ENCODE peak calls at places on chromosomes 1 and 21, in nine cellular contexts. One of them, this sample, is unnamed.

GRCh38 chr1:6351480-6352137 is 42.0 kb downstream of the ACOT7 start:
- DNase-seq in upper lobe of left lung: no peak
- DNase-seq in progenitor cell of endocrine pancreas: no peak
- DNase-seq in IMR-90: no peak
- DNase-seq in cardiac fibroblast: no peak
- DNase-seq in mesothelial cell of epicardium: no peak
- DNase-seq in sigmoid colon: peak; percentile 74
- DNase-seq in GM23338: no peak
- DNase-seq in AG09309: no peak
- DNase-seq in this sample: no peak

GRCh38 chr1:166700696-166701095 is 138.6 kb upstream of the POGK start:
- DNase-seq in progenitor cell of endocrine pancreas: no peak
- DNase-seq in mesothelial cell of epicardium: no peak
- DNase-seq in GM23338: no peak
- DNase-seq in sigmoid colon: no peak
- DNase-seq in AG09309: no peak
- DNase-seq in IMR-90: no peak
- DNase-seq in upper lobe of left lung: no peak
- DNase-seq in cardiac fibroblast: no peak
- DNase-seq in this sample: no peak

GRCh38 chr1:42172394-42173133 is 8.0 kb upstream of the GUCA2A start:
- DNase-seq in AG09309: no peak
- DNase-seq in upper lobe of left lung: no peak
- DNase-seq in sigmoid colon: peak; percentile 80
- DNase-seq in IMR-90: no peak
- DNase-seq in GM23338: no peak
- DNase-seq in cardiac fibroblast: peak; percentile 8
- DNase-seq in mesothelial cell of epicardium: no peak
- DNase-seq in progenitor cell of endocrine pancreas: no peak
- DNase-seq in this sample: no peak

GRCh38 chr1:216531308-216532239 is 108.3 kb upstream of the USH2A start:
- DNase-seq in GM23338: peak; percentile 16
- DNase-seq in AG09309: no peak
- DNase-seq in sigmoid colon: no peak
- DNase-seq in mesothelial cell of epicardium: no peak
- DNase-seq in progenitor cell of endocrine pancreas: no peak
- DNase-seq in upper lobe of left lung: no peak
- DNase-seq in IMR-90: peak; percentile 41
- DNase-seq in cardiac fibroblast: peak; percentile 39
- DNase-seq in this sample: peak; percentile 4

GRCh38 chr1:240732390-240732789 is 120.4 kb upstream of the GREM2 start:
- DNase-seq in sigmoid colon: no peak
- DNase-seq in progenitor cell of endocrine pancreas: no peak
- DNase-seq in GM23338: peak; percentile 88
- DNase-seq in cardiac fibroblast: peak; percentile 80
- DNase-seq in AG09309: no peak
- DNase-seq in upper lobe of left lung: no peak
- DNase-seq in IMR-90: peak; percentile 79
- DNase-seq in mesothelial cell of epicardium: no peak
- DNase-seq in this sample: peak; percentile 20

GRCh38 chr1:26234644-26235384 is 814 bp downstream of the CEP85 start:
- DNase-seq in GM23338: peak; percentile 61
- DNase-seq in AG09309: no peak
- DNase-seq in mesothelial cell of epicardium: no peak
- DNase-seq in progenitor cell of endocrine pancreas: peak; percentile 18
- DNase-seq in IMR-90: peak; percentile 5
- DNase-seq in sigmoid colon: no peak
- DNase-seq in cardiac fibroblast: peak; percentile 25
- DNase-seq in upper lobe of left lung: peak; percentile 25
- DNase-seq in this sample: peak; percentile 11

GRCh38 chr21:32826317-32827167 is 55.0 kb upstream of the PAXBP1 start:
- DNase-seq in IMR-90: peak; percentile 63
- DNase-seq in GM23338: peak; percentile 81
- DNase-seq in upper lobe of left lung: peak; percentile 27
- DNase-seq in cardiac fibroblast: peak; percentile 79
- DNase-seq in progenitor cell of endocrine pancreas: no peak
- DNase-seq in AG09309: no peak
- DNase-seq in sigmoid colon: no peak
- DNase-seq in mesothelial cell of epicardium: no peak
- DNase-seq in this sample: peak; percentile 48

GRCh38 chr1:54486864-54487263 is 61.2 kb upstream of the ACOT11 start:
- DNase-seq in AG09309: no peak
- DNase-seq in GM23338: no peak
- DNase-seq in cardiac fibroblast: no peak
- DNase-seq in progenitor cell of endocrine pancreas: no peak
- DNase-seq in upper lobe of left lung: no peak
- DNase-seq in sigmoid colon: no peak
- DNase-seq in mesothelial cell of epicardium: no peak
- DNase-seq in IMR-90: no peak
- DNase-seq in this sample: no peak

GRCh38 chr1:233520510-233521191 is 93.3 kb upstream of the KCNK1 start:
- DNase-seq in mesothelial cell of epicardium: no peak
- DNase-seq in IMR-90: no peak
- DNase-seq in AG09309: no peak
- DNase-seq in upper lobe of left lung: no peak
- DNase-seq in GM23338: no peak
- DNase-seq in progenitor cell of endocrine pancreas: no peak
- DNase-seq in cardiac fibroblast: no peak
- DNase-seq in sigmoid colon: no peak
- DNase-seq in this sample: peak; percentile 80

GRCh38 chr1:150877220-150877516 is 769 bp upstream of the ARNT start:
- DNase-seq in IMR-90: no peak
- DNase-seq in upper lobe of left lung: no peak
- DNase-seq in sigmoid colon: no peak
- DNase-seq in progenitor cell of endocrine pancreas: no peak
- DNase-seq in mesothelial cell of epicardium: no peak
- DNase-seq in GM23338: peak; percentile 14
- DNase-seq in cardiac fibroblast: no peak
- DNase-seq in AG09309: no peak
- DNase-seq in this sample: no peak

GRCh38 chr1:168421399-168422004 is 122.3 kb downstream of the XCL2 start:
- DNase-seq in sigmoid colon: no peak
- DNase-seq in mesothelial cell of epicardium: no peak
- DNase-seq in cardiac fibroblast: no peak
- DNase-seq in IMR-90: no peak
- DNase-seq in upper lobe of left lung: no peak
- DNase-seq in progenitor cell of endocrine pancreas: no peak
- DNase-seq in GM23338: no peak
- DNase-seq in AG09309: no peak
- DNase-seq in this sample: no peak

GRCh38 chr21:38794978-38795377 is 10.8 kb upstream of the ETS2 start:
- DNase-seq in sigmoid colon: no peak
- DNase-seq in cardiac fibroblast: no peak
- DNase-seq in progenitor cell of endocrine pancreas: no peak
- DNase-seq in mesothelial cell of epicardium: no peak
- DNase-seq in GM23338: no peak
- DNase-seq in AG09309: no peak
- DNase-seq in upper lobe of left lung: no peak
- DNase-seq in IMR-90: no peak
- DNase-seq in this sample: no peak

GRCh38 chr21:38797470-38797869 is 8.3 kb upstream of the ETS2 start:
- DNase-seq in sigmoid colon: no peak
- DNase-seq in AG09309: no peak
- DNase-seq in GM23338: no peak
- DNase-seq in mesothelial cell of epicardium: no peak
- DNase-seq in cardiac fibroblast: peak; percentile 49
- DNase-seq in progenitor cell of endocrine pancreas: no peak
- DNase-seq in upper lobe of left lung: peak; percentile 50
- DNase-seq in IMR-90: no peak
- DNase-seq in this sample: peak; percentile 59

GRCh38 chr21:38795475-38795874 is 10.3 kb upstream of the ETS2 start:
- DNase-seq in upper lobe of left lung: no peak
- DNase-seq in GM23338: no peak
- DNase-seq in progenitor cell of endocrine pancreas: no peak
- DNase-seq in IMR-90: no peak
- DNase-seq in sigmoid colon: no peak
- DNase-seq in cardiac fibroblast: no peak
- DNase-seq in AG09309: no peak
- DNase-seq in mesothelial cell of epicardium: no peak
- DNase-seq in this sample: no peak

GRCh38 chr21:38798081-38798480 is 7.6 kb upstream of the ETS2 start:
- DNase-seq in IMR-90: no peak
- DNase-seq in upper lobe of left lung: no peak
- DNase-seq in mesothelial cell of epicardium: no peak
- DNase-seq in progenitor cell of endocrine pancreas: no peak
- DNase-seq in GM23338: no peak
- DNase-seq in sigmoid colon: no peak
- DNase-seq in AG09309: no peak
- DNase-seq in cardiac fibroblast: no peak
- DNase-seq in this sample: no peak

GRCh38 chr21:38796426-38796825 is 9.3 kb upstream of the ETS2 start:
- DNase-seq in upper lobe of left lung: no peak
- DNase-seq in AG09309: no peak
- DNase-seq in cardiac fibroblast: peak; percentile 68
- DNase-seq in progenitor cell of endocrine pancreas: no peak
- DNase-seq in sigmoid colon: no peak
- DNase-seq in GM23338: no peak
- DNase-seq in mesothelial cell of epicardium: no peak
- DNase-seq in IMR-90: peak; percentile 56
- DNase-seq in this sample: peak; percentile 66
- TF ChIP-seq CTCF in upper lobe of left lung: no peak
- TF ChIP-seq CTCF in AG09309: no peak
- TF ChIP-seq CTCF in cardiac fibroblast: peak; percentile 1
- TF ChIP-seq CTCF in progenitor cell of endocrine pancreas: no peak
- TF ChIP-seq CTCF in sigmoid colon: no peak
- TF ChIP-seq CTCF in GM23338: peak; percentile 26
- TF ChIP-seq CTCF in mesothelial cell of epicardium: no peak
- TF ChIP-seq CTCF in IMR-90: peak; percentile 44
- TF ChIP-seq CTCF in this sample: no peak

DNA sequence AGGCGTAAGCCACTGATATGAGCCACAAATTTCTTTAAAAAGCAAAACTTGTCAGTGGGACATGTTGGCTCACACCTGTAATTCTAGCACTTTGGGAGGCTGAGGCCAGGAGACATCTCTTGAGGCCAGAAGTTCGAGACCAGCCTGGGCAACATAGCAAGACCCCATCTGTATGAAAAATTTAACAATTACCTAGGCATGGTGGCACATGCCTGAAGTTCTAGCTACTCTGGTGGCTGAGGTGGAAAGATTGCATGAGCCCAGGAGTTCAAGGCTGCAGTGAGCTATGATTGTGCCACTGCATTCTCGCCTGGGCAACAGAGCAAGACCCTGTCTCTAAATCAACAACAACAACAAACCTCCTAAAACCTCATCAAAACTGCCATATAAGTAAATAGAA is 147.6 kb upstream of the BARHL2 start:
- DNase-seq in IMR-90: no peak
- DNase-seq in AG09309: no peak
- DNase-seq in mesothelial cell of epicardium: no peak
- DNase-seq in progenitor cell of endocrine pancreas: no peak
- DNase-seq in cardiac fibroblast: no peak
- DNase-seq in GM23338: no peak
- DNase-seq in upper lobe of left lung: no peak
- DNase-seq in sigmoid colon: no peak
- DNase-seq in this sample: no peak
- TF ChIP-seq CTCF in IMR-90: no peak
- TF ChIP-seq CTCF in AG09309: no peak
- TF ChIP-seq CTCF in mesothelial cell of epicardium: no peak
- TF ChIP-seq CTCF in progenitor cell of endocrine pancreas: no peak
- TF ChIP-seq CTCF in cardiac fibroblast: no peak
- TF ChIP-seq CTCF in GM23338: no peak
- TF ChIP-seq CTCF in upper lobe of left lung: no peak
- TF ChIP-seq CTCF in sigmoid colon: no peak
- TF ChIP-seq CTCF in this sample: no peak

GRCh38 chr1:221768444-221769066 is 26.7 kb upstream of the DUSP10 start:
- DNase-seq in cardiac fibroblast: peak; percentile 12
- DNase-seq in IMR-90: no peak
- DNase-seq in upper lobe of left lung: no peak
- DNase-seq in GM23338: no peak
- DNase-seq in progenitor cell of endocrine pancreas: no peak
- DNase-seq in AG09309: no peak
- DNase-seq in mesothelial cell of epicardium: no peak
- DNase-seq in sigmoid colon: no peak
- DNase-seq in this sample: no peak
- TF ChIP-seq CTCF in cardiac fibroblast: no peak
- TF ChIP-seq CTCF in IMR-90: no peak
- TF ChIP-seq CTCF in upper lobe of left lung: no peak
- TF ChIP-seq CTCF in GM23338: no peak
- TF ChIP-seq CTCF in progenitor cell of endocrine pancreas: peak; percentile 24
- TF ChIP-seq CTCF in AG09309: no peak
- TF ChIP-seq CTCF in mesothelial cell of epicardium: no peak
- TF ChIP-seq CTCF in sigmoid colon: no peak
- TF ChIP-seq CTCF in this sample: no peak

GRCh38 chr1:109240158-109241152 is 8.9 kb upstream of the CELSR2 start:
- DNase-seq in cardiac fibroblast: peak; percentile 71
- DNase-seq in sigmoid colon: peak; percentile 84
- DNase-seq in upper lobe of left lung: peak; percentile 25
- DNase-seq in progenitor cell of endocrine pancreas: no peak
- DNase-seq in GM23338: peak; percentile 87
- DNase-seq in AG09309: no peak
- DNase-seq in IMR-90: peak; percentile 71
- DNase-seq in mesothelial cell of epicardium: no peak
- DNase-seq in this sample: peak; percentile 20

GRCh38 chr1:109238382-109238781 is 11.0 kb upstream of the CELSR2 start:
- DNase-seq in upper lobe of left lung: no peak
- DNase-seq in mesothelial cell of epicardium: no peak
- DNase-seq in progenitor cell of endocrine pancreas: no peak
- DNase-seq in AG09309: no peak
- DNase-seq in IMR-90: no peak
- DNase-seq in GM23338: no peak
- DNase-seq in sigmoid colon: no peak
- DNase-seq in cardiac fibroblast: no peak
- DNase-seq in this sample: no peak

GRCh38 chr1:109241344-109241743 is 8.0 kb upstream of the CELSR2 start:
- DNase-seq in upper lobe of left lung: peak; percentile 25
- DNase-seq in sigmoid colon: peak; percentile 64
- DNase-seq in AG09309: no peak
- DNase-seq in cardiac fibroblast: no peak
- DNase-seq in progenitor cell of endocrine pancreas: no peak
- DNase-seq in IMR-90: no peak
- DNase-seq in GM23338: peak; percentile 58
- DNase-seq in mesothelial cell of epicardium: no peak
- DNase-seq in this sample: no peak

GRCh38 chr1:109239047-109239579 is 10.2 kb upstream of the CELSR2 start:
- DNase-seq in GM23338: no peak
- DNase-seq in progenitor cell of endocrine pancreas: no peak
- DNase-seq in AG09309: no peak
- DNase-seq in sigmoid colon: no peak
- DNase-seq in mesothelial cell of epicardium: no peak
- DNase-seq in IMR-90: no peak
- DNase-seq in upper lobe of left lung: no peak
- DNase-seq in cardiac fibroblast: no peak
- DNase-seq in this sample: no peak

GRCh38 chr1:109239580-109240068 is 9.7 kb upstream of the CELSR2 start:
- DNase-seq in AG09309: no peak
- DNase-seq in GM23338: peak; percentile 92
- DNase-seq in mesothelial cell of epicardium: no peak
- DNase-seq in sigmoid colon: peak; percentile 66
- DNase-seq in progenitor cell of endocrine pancreas: peak; percentile 43
- DNase-seq in cardiac fibroblast: peak; percentile 51
- DNase-seq in upper lobe of left lung: peak; percentile 33
- DNase-seq in IMR-90: peak; percentile 46
- DNase-seq in this sample: peak; percentile 32
- TF ChIP-seq CTCF in AG09309: peak; percentile 60
- TF ChIP-seq CTCF in GM23338: peak; percentile 78
- TF ChIP-seq CTCF in mesothelial cell of epicardium: peak; percentile 20
- TF ChIP-seq CTCF in sigmoid colon: no peak
- TF ChIP-seq CTCF in progenitor cell of endocrine pancreas: peak; percentile 66
- TF ChIP-seq CTCF in cardiac fibroblast: peak; percentile 69
- TF ChIP-seq CTCF in upper lobe of left lung: peak; percentile 25
- TF ChIP-seq CTCF in IMR-90: peak; percentile 51
- TF ChIP-seq CTCF in this sample: peak; percentile 37